ENCODE peak calls at places on chromosomes 6 and 20, in eight cellular contexts. B, M, Y, K, L, E, P and Z are unnamed samples.

GRCh38 chr6:155154158-155154830 is 109.5 kb upstream of the CLDN20 start:
- DNase-seq in L (no peak), M (no peak), P (no peak), E (peak), K (peak), Y (no peak), B (no peak), Z (no peak)

GRCh38 chr20:39036851-39037250 is 74.7 kb downstream of the DHX35 start:
- DNase-seq in P (no peak), M (no peak), Y (no peak), L (no peak), K (no peak), B (no peak), E (no peak), Z (no peak)

GRCh38 chr6:17485181-17485580 is 91.8 kb downstream of the CAP2 start:
- DNase-seq in M (no peak), L (no peak), P (no peak), B (no peak), K (no peak), E (no peak), Y (no peak), Z (no peak)

GRCh38 chr6:138493413-138493812 is 5.9 kb downstream of the NHSL1 start:
- DNase-seq in E (no peak), Y (no peak), L (no peak), M (no peak), K (no peak), P (no peak), B (no peak), Z (no peak)

GRCh38 chr6:12011276-12012112 is 618 bp upstream of the HIVEP1 start:
- DNase-seq in E (peak), B (peak), P (peak), K (peak), M (peak), L (peak), Y (peak), Z (peak)

GRCh38 chr20:42986143-42986773 is 203.4 kb downstream of the PTPRT start:
- DNase-seq in L (no peak), Y (no peak), E (no peak), B (no peak), M (no peak), K (no peak), P (no peak), Z (no peak)

GRCh38 chr6:411402-412145 is 20.0 kb downstream of the IRF4 start:
- DNase-seq in M (no peak), K (no peak), B (peak), Y (no peak), P (no peak), L (no peak), E (no peak), Z (no peak)

GRCh38 chr6:6474170-6474920 is 114.2 kb upstream of the LY86 start:
- DNase-seq in E (no peak), M (no peak), P (no peak), Y (no peak), B (no peak), L (no peak), K (no peak), Z (no peak)

GRCh38 chr20:13037727-13038126 is 29.0 kb downstream of the SPTLC3 start:
- DNase-seq in L (no peak), E (no peak), Y (no peak), P (no peak), K (no peak), M (no peak), B (no peak), Z (no peak)

GRCh38 chr6:5302995-5303622 is 41.8 kb downstream of the FARS2 start:
- DNase-seq in P (peak), L (no peak), K (no peak), E (no peak), B (peak), M (no peak), Y (no peak), Z (no peak)

GRCh38 chr6:7146079-7146828 is 38.5 kb downstream of the RREB1 start:
- DNase-seq in K (peak), P (peak), Y (peak), E (peak), B (peak), L (no peak), M (peak), Z (no peak)

GRCh38 chr6:93676506-93676905 is 257.1 kb upstream of the EPHA7 start:
- DNase-seq in B (no peak), P (no peak), L (no peak), M (no peak), K (no peak), E (no peak), Y (no peak), Z (no peak)

GRCh38 chr20:22341508-22341907 is 242.9 kb downstream of the FOXA2 start:
- DNase-seq in B (no peak), Y (no peak), K (peak), P (no peak), E (no peak), M (no peak), L (no peak), Z (no peak)

GRCh38 chr6:7235712-7236311 is 77.2 kb downstream of the SSR1 start:
- DNase-seq in M (no peak), B (no peak), E (no peak), P (no peak), L (no peak), Y (no peak), K (peak), Z (no peak)

GRCh38 chr6:81340946-81341345 is 411.5 kb downstream of the TENT5A start:
- DNase-seq in B (no peak), E (no peak), Y (no peak), K (no peak), P (no peak), M (no peak), L (no peak), Z (no peak)

GRCh38 chr6:169979873-169980440 is 228.5 kb downstream of the ERMARD start:
- DNase-seq in P (peak), B (no peak), L (no peak), Y (peak), E (no peak), K (no peak), M (peak), Z (no peak)

GRCh38 chr20:44695295-44696230 is 19.6 kb upstream of the CCN5 start:
- DNase-seq in L (no peak), B (no peak), K (no peak), P (no peak), E (no peak), M (no peak), Y (peak), Z (no peak)

GRCh38 chr6:54920628-54921027 is 74.1 kb downstream of the FAM83B start:
- DNase-seq in K (no peak), E (no peak), Y (no peak), M (no peak), L (no peak), B (no peak), P (no peak), Z (no peak)

GRCh38 chr20:41617059-41617921 is 887 bp downstream of the CHD6 start:
- DNase-seq in Y (peak), L (peak), E (peak), B (peak), K (no peak), M (peak), P (peak), Z (peak)

GRCh38 chr6:53066059-53066406 is 829 bp downstream of the FBXO9 start:
- DNase-seq in Y (peak), P (peak), M (peak), L (peak), K (no peak), B (peak), E (peak), Z (peak)

GRCh38 chr6:48150701-48151100 is 39.7 kb upstream of the PTCHD4 start:
- DNase-seq in P (no peak), E (no peak), B (no peak), Y (no peak), L (no peak), K (no peak), M (no peak), Z (no peak)

GRCh38 chr20:40683221-40683893 is 5.7 kb downstream of the MAFB start:
- DNase-seq in K (no peak), Y (peak), B (peak), E (no peak), P (peak), L (peak), M (peak), Z (no peak)

GRCh38 chr6:154164397-154164796 is 125.4 kb downstream of the OPRM1 start:
- DNase-seq in K (no peak), L (peak), B (peak), E (peak), Y (peak), M (peak), P (no peak), Z (no peak)

GRCh38 chr20:49561806-49562205 is 6.1 kb downstream of the PTGIS start:
- DNase-seq in P (no peak), L (no peak), E (no peak), K (peak), Y (no peak), B (no peak), M (no peak), Z (no peak)

GRCh38 chr6:170144952-170145587 is 145.8 kb downstream of the DLL1 start:
- DNase-seq in Y (peak), B (no peak), E (no peak), L (no peak), P (no peak), K (no peak), M (no peak), Z (no peak)

GRCh38 chr6:137233561-137234504 is 14.6 kb upstream of the IFNGR1 start:
- DNase-seq in L (no peak), E (peak), Y (no peak), M (no peak), K (peak), P (peak), B (peak), Z (no peak)

GRCh38 chr6:158808918-158809678 is 10.1 kb downstream of the EZR start:
- DNase-seq in E (no peak), P (no peak), M (no peak), K (peak), L (no peak), B (no peak), Y (no peak), Z (no peak)

GRCh38 chr20:33312583-33312982 is 29.6 kb downstream of the BPIFB1 start:
- DNase-seq in Y (no peak), E (no peak), K (no peak), M (no peak), B (no peak), L (no peak), P (no peak), Z (no peak)

GRCh38 chr6:30687659-30688431 is 1.4 kb upstream of the PPP1R18 start:
- DNase-seq in K (no peak), B (peak), E (peak), Y (peak), P (peak), L (peak), M (peak), Z (peak)

GRCh38 chr20:36399147-36399968 is 93.2 kb downstream of the DLGAP4 start:
- DNase-seq in P (no peak), B (no peak), E (no peak), L (no peak), K (peak), Y (no peak), M (no peak), Z (no peak)

GRCh38 chr6:110345025-110345424 is 13.1 kb downstream of the METTL24 start:
- DNase-seq in M (no peak), L (no peak), E (no peak), K (no peak), B (no peak), P (no peak), Y (no peak), Z (no peak)

GRCh38 chr20:49261173-49261572 is 16.7 kb downstream of the ZNFX1 start:
- DNase-seq in E (no peak), B (no peak), K (no peak), Y (no peak), M (no peak), P (no peak), L (no peak), Z (no peak)

GRCh38 chr6:145241039-145241438 is 494.3 kb downstream of the EPM2A start:
- DNase-seq in Y (no peak), L (no peak), M (no peak), K (peak), E (no peak), B (no peak), P (no peak), Z (no peak)

GRCh38 chr20:44780226-44780625 is 30.1 kb downstream of the RIMS4 start:
- DNase-seq in L (peak), P (no peak), E (no peak), B (peak), M (no peak), K (no peak), Y (no peak), Z (no peak)

GRCh38 chr20:51801220-51801991 is 915 bp downstream of the SALL4 start:
- DNase-seq in L (no peak), P (no peak), M (no peak), E (no peak), Y (no peak), B (no peak), K (no peak), Z (no peak)

GRCh38 chr20:676315-676937 is 824 bp upstream of the SCRT2 start:
- DNase-seq in K (no peak), M (peak), P (peak), B (peak), L (no peak), Y (no peak), E (no peak), Z (no peak)

GRCh38 chr6:77286541-77286940 is 176.8 kb downstream of the HTR1B start:
- DNase-seq in Y (no peak), B (no peak), M (no peak), E (no peak), L (no peak), K (no peak), P (no peak), Z (no peak)
- H3K27ac ChIP-seq in Y (no peak), B (no peak), M (no peak), E (no peak), L (no peak), K (no peak), P (no peak), Z (no peak)

GRCh38 chr6:150607044-150607650 is 7.5 kb downstream of the PLEKHG1 start:
- DNase-seq in M (no peak), Y (no peak), K (no peak), L (no peak), P (no peak), B (no peak), E (no peak), Z (no peak)

GRCh38 chr6:150613269-150613668 is 13.6 kb downstream of the PLEKHG1 start:
- DNase-seq in B (no peak), L (no peak), P (no peak), E (no peak), Y (no peak), K (no peak), M (no peak), Z (no peak)

GRCh38 chr6:150606258-150607043 is 6.8 kb downstream of the PLEKHG1 start:
- DNase-seq in L (peak), K (no peak), Y (no peak), M (no peak), E (no peak), P (no peak), B (peak), Z (no peak)

GRCh38 chr6:150605333-150605732 is 5.6 kb downstream of the PLEKHG1 start:
- DNase-seq in M (no peak), Y (no peak), K (no peak), L (no peak), E (no peak), B (no peak), P (no peak), Z (no peak)

DNA sequence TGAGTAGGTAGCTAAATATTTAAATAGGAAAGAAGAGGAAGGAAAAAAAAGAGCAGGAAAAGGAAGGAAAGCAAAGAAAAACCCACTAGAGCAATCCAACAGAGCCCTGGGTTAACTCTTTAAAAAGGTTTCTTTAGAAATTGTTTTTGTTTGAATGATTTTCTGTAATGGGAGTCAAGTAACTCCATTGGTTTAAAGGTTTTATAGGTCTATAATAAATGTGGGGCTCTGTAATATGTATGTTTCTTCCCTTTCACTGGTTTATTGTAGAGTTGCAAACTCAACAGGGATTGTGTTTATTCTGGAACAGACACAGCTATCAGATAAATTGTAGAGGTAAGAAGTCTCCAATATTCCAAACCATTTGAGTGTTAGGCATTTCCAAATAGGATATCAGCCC is 10.9 kb downstream of the PLEKHG1 start:
- DNase-seq in P (no peak), E (no peak), M (no peak), B (no peak), L (no peak), K (no peak), Y (no peak), Z (no peak)
- H3K27ac ChIP-seq in P (no peak), E (no peak), M (no peak), B (no peak), L (no peak), K (no peak), Y (no peak), Z (no peak)

GRCh38 chr6:10516953-10517352 is 4.2 kb upstream of the GCNT2 start:
- DNase-seq in Y (no peak), B (no peak), L (no peak), K (no peak), E (no peak), M (no peak), P (no peak), Z (no peak)

GRCh38 chr6:10518461-10519216 is 2.5 kb upstream of the GCNT2 start:
- DNase-seq in M (no peak), P (no peak), K (peak), Y (no peak), B (no peak), E (no peak), L (no peak), Z (no peak)

GRCh38 chr6:10521104-10521808 is at the start of gene GCNT2:
- DNase-seq in M (no peak), Y (no peak), K (peak), L (no peak), E (no peak), B (no peak), P (no peak), Z (no peak)

GRCh38 chr6:10522929-10523573 is 1.9 kb downstream of the GCNT2 start:
- DNase-seq in B (no peak), K (no peak), M (peak), Y (no peak), L (no peak), P (no peak), E (no peak), Z (no peak)

GRCh38 chr6:10520468-10520867 is 683 bp upstream of the GCNT2 start:
- DNase-seq in Y (no peak), P (no peak), E (no peak), M (no peak), K (no peak), B (no peak), L (no peak), Z (no peak)
- H3K27ac ChIP-seq in Y (no peak), P (peak), E (no peak), M (peak), K (peak), B (no peak), L (no peak), Z (no peak)

GRCh38 chr6:168709440-168709839 is 268.5 kb downstream of the SMOC2 start:
- DNase-seq in M (no peak), P (no peak), K (no peak), E (no peak), Y (no peak), B (no peak), L (peak), Z (no peak)
- H3K27ac ChIP-seq in M (no peak), P (no peak), K (no peak), E (no peak), Y (no peak), B (no peak), L (no peak), Z (no peak)

GRCh38 chr6:157193443-157193996 is 129.8 kb downstream of the TMEM242 start:
- DNase-seq in M (no peak), K (no peak), B (no peak), Y (no peak), P (no peak), E (no peak), L (no peak), Z (no peak)
- H3K27ac ChIP-seq in M (no peak), K (peak), B (no peak), Y (no peak), P (no peak), E (no peak), L (no peak), Z (no peak)